ENCODE peak calls at places on chromosome 18, in five cellular contexts. One of them, this sample, is unnamed.

GRCh38 chr18:63259581-63259830 is 60.1 kb downstream of the BCL2 start:
- DNase-seq in GM12878: no peak
- DNase-seq in K562: no peak
- DNase-seq in H1: no peak
- DNase-seq in GM12891: no peak
- DNase-seq in this sample: no peak

GRCh38 chr18:59395226-59396175 is 36.4 kb upstream of the LMAN1 start:
- DNase-seq in GM12878: no peak
- DNase-seq in K562: no peak
- DNase-seq in H1: no peak
- DNase-seq in GM12891: no peak
- DNase-seq in this sample: no peak

GRCh38 chr18:346607-347006 is 78.8 kb upstream of the THOC1 start:
- DNase-seq in GM12878: no peak
- DNase-seq in K562: no peak
- DNase-seq in H1: no peak
- DNase-seq in GM12891: no peak
- DNase-seq in this sample: no peak

GRCh38 chr18:44802508-44802907 is 121.8 kb downstream of the SETBP1 start:
- DNase-seq in GM12878: no peak
- DNase-seq in K562: no peak
- DNase-seq in H1: no peak
- DNase-seq in GM12891: no peak
- DNase-seq in this sample: no peak

GRCh38 chr18:79442508-79443221 is 46.9 kb downstream of the NFATC1 start:
- DNase-seq in GM12878: no peak
- DNase-seq in K562: no peak
- DNase-seq in H1: no peak
- DNase-seq in GM12891: no peak
- DNase-seq in this sample: no peak

GRCh38 chr18:59748628-59749360 is 51.6 kb upstream of the CCBE1 start:
- DNase-seq in GM12878: no peak
- DNase-seq in K562: no peak
- DNase-seq in H1: no peak
- DNase-seq in GM12891: no peak
- DNase-seq in this sample: no peak

GRCh38 chr18:51151568-51152511 is 45.6 kb downstream of the MEX3C start:
- DNase-seq in GM12878: no peak
- DNase-seq in K562: no peak
- DNase-seq in H1: no peak
- DNase-seq in GM12891: no peak
- DNase-seq in this sample: no peak

GRCh38 chr18:9732031-9732430 is 23.9 kb downstream of the RAB31 start:
- DNase-seq in GM12878: no peak
- DNase-seq in K562: no peak
- DNase-seq in H1: no peak
- DNase-seq in GM12891: no peak
- DNase-seq in this sample: no peak

GRCh38 chr18:22332590-22332989 is 85.1 kb downstream of the CTAGE1 start:
- DNase-seq in GM12878: no peak
- DNase-seq in K562: peak
- DNase-seq in H1: peak
- DNase-seq in GM12891: no peak
- DNase-seq in this sample: no peak

GRCh38 chr18:32093523-32093922 is 1.8 kb downstream of the RNF138 start:
- DNase-seq in GM12878: no peak
- DNase-seq in K562: peak
- DNase-seq in H1: no peak
- DNase-seq in GM12891: no peak
- DNase-seq in this sample: peak

GRCh38 chr18:31247574-31248199 is 70.3 kb upstream of the DSG1 start:
- DNase-seq in GM12878: no peak
- DNase-seq in K562: no peak
- DNase-seq in H1: no peak
- DNase-seq in GM12891: no peak
- DNase-seq in this sample: no peak

GRCh38 chr18:79068299-79068945 is 772 bp upstream of the ATP9B start:
- DNase-seq in GM12878: peak
- DNase-seq in K562: no peak
- DNase-seq in H1: no peak
- DNase-seq in GM12891: no peak
- DNase-seq in this sample: no peak

GRCh38 chr18:11850821-11851155 is 425 bp upstream of the CHMP1B start:
- DNase-seq in GM12878: no peak
- DNase-seq in K562: no peak
- DNase-seq in H1: no peak
- DNase-seq in GM12891: no peak
- DNase-seq in this sample: no peak

GRCh38 chr18:79570266-79571201 is 109.1 kb upstream of the CTDP1 start:
- DNase-seq in GM12878: no peak
- DNase-seq in K562: no peak
- DNase-seq in H1: peak
- DNase-seq in GM12891: no peak
- DNase-seq in this sample: no peak

GRCh38 chr18:11518788-11519685 is 90.4 kb upstream of the SLC35G4 start:
- DNase-seq in GM12878: no peak
- DNase-seq in K562: peak
- DNase-seq in H1: peak
- DNase-seq in GM12891: peak
- DNase-seq in this sample: peak

GRCh38 chr18:12890500-12890899 is 6.5 kb upstream of the PTPN2 start:
- DNase-seq in GM12878: no peak
- DNase-seq in K562: peak
- DNase-seq in H1: no peak
- DNase-seq in GM12891: no peak
- DNase-seq in this sample: no peak

GRCh38 chr18:21267370-21267769 is 25.3 kb downstream of the GREB1L start:
- DNase-seq in GM12878: no peak
- DNase-seq in K562: no peak
- DNase-seq in H1: no peak
- DNase-seq in GM12891: no peak
- DNase-seq in this sample: no peak

GRCh38 chr18:39366086-39366485 is 1800.5 kb upstream of the CELF4 start:
- DNase-seq in GM12878: no peak
- DNase-seq in K562: no peak
- DNase-seq in H1: no peak
- DNase-seq in GM12891: no peak
- DNase-seq in this sample: no peak

GRCh38 chr18:43661570-43661969 is 384.3 kb upstream of the SYT4 start:
- DNase-seq in GM12878: peak
- DNase-seq in K562: no peak
- DNase-seq in H1: peak
- DNase-seq in GM12891: no peak
- DNase-seq in this sample: no peak

GRCh38 chr18:5630057-5630765 is 86.4 kb upstream of the EPB41L3 start:
- DNase-seq in GM12878: no peak
- DNase-seq in K562: peak
- DNase-seq in H1: peak
- DNase-seq in GM12891: peak
- DNase-seq in this sample: peak

GRCh38 chr18:67916142-67916541 is 399.6 kb upstream of the DSEL start:
- DNase-seq in GM12878: no peak
- DNase-seq in K562: no peak
- DNase-seq in H1: no peak
- DNase-seq in GM12891: no peak
- DNase-seq in this sample: no peak

GRCh38 chr18:45666520-45666919 is 51.2 kb downstream of the SLC14A2 start:
- DNase-seq in GM12878: no peak
- DNase-seq in K562: no peak
- DNase-seq in H1: no peak
- DNase-seq in GM12891: no peak
- DNase-seq in this sample: no peak

GRCh38 chr18:50590625-50591024 is 30.7 kb downstream of the MAPK4 start:
- DNase-seq in GM12878: no peak
- DNase-seq in K562: no peak
- DNase-seq in H1: no peak
- DNase-seq in GM12891: no peak
- DNase-seq in this sample: no peak

GRCh38 chr18:56302161-56302560 is 336.2 kb downstream of the TXNL1 start:
- DNase-seq in GM12878: no peak
- DNase-seq in K562: peak
- DNase-seq in H1: no peak
- DNase-seq in GM12891: no peak
- DNase-seq in this sample: no peak

GRCh38 chr18:48750485-48751175 is 200.1 kb downstream of the SMAD7 start:
- DNase-seq in GM12878: no peak
- DNase-seq in K562: no peak
- DNase-seq in H1: no peak
- DNase-seq in GM12891: no peak
- DNase-seq in this sample: no peak
- TF ChIP-seq POLR2A in GM12878: no peak
- TF ChIP-seq POLR2A in K562: no peak
- TF ChIP-seq POLR2A in H1: no peak
- TF ChIP-seq POLR2A in GM12891: no peak
- TF ChIP-seq POLR2A in this sample: no peak

GRCh38 chr18:35376742-35377695 is at the start of gene ZNF396:
- DNase-seq in GM12878: no peak
- DNase-seq in K562: peak
- DNase-seq in H1: peak
- DNase-seq in GM12891: peak
- DNase-seq in this sample: peak
- TF ChIP-seq POLR2AphosphoS5 in GM12878: no peak
- TF ChIP-seq POLR2AphosphoS5 in K562: no peak
- TF ChIP-seq POLR2AphosphoS5 in H1: no peak
- TF ChIP-seq POLR2AphosphoS5 in GM12891: no peak
- TF ChIP-seq POLR2AphosphoS5 in this sample: no peak

DNA sequence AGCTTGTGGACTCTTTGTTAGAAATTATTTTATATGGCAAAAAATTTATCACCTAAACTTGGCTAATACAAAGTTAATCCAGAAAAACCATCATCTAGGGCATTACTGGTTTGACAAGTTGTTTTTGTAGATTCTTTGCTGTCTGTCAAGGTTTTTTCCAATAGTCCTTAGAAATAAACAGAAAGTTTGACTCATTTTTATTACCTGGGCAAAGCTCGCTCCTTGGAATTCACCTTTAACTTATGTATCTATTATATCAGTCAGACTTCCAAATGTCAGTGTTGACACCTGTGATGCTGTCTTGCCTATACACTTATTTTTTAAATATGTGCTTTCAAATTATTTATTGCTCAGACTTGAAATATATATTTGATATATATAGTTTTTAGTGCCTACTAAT is 21.7 kb downstream of the LAMA3 start:
- DNase-seq in GM12878: no peak
- DNase-seq in K562: no peak
- DNase-seq in H1: no peak
- DNase-seq in GM12891: no peak
- DNase-seq in this sample: no peak
- TF ChIP-seq TAF1 in GM12878: no peak
- TF ChIP-seq TAF1 in K562: no peak
- TF ChIP-seq TAF1 in H1: no peak
- TF ChIP-seq TAF1 in GM12891: no peak
- TF ChIP-seq TAF1 in this sample: no peak

GRCh38 chr18:8730080-8730827 is 24.9 kb downstream of the MTCL1 start:
- DNase-seq in GM12878: no peak
- DNase-seq in K562: peak
- DNase-seq in H1: no peak
- DNase-seq in GM12891: no peak
- DNase-seq in this sample: no peak
- TF ChIP-seq POLR2A in GM12878: no peak
- TF ChIP-seq POLR2A in K562: no peak
- TF ChIP-seq POLR2A in H1: no peak
- TF ChIP-seq POLR2A in GM12891: no peak
- TF ChIP-seq POLR2A in this sample: no peak

DNA sequence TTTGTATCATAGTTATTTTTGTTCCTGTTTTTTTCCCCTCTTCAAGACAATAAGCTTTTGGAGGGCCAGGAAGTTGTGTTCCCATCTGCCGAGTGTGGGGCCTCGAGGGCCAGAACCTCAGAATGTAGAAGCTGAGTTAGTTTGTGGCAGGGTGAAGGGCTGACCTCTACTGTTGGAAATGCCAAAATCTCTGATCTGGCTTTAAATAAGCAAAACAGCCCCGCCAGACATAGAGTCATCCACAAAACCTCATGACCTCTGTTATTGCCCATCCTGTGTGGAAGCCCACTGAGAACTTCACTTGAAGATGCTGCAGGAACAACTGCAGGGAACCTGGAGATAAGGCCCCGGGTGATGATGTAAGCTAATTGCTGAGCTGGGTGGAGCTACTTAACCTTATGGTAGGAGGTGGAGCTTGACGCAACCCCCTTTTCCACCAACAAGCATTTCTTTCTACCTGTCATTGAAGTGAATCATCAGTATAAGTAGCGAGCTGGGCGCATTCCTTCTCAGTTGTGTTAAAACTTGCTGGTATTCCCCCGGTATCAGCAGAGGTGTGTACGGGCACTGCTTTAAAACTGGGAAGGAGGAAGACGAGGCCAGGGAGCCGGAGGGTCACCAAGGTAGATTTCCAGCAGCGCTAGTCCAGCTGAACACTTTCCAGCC is 177.2 kb downstream of the NEDD4L start:
- DNase-seq in GM12878: no peak
- DNase-seq in K562: peak
- DNase-seq in H1: peak
- DNase-seq in GM12891: no peak
- DNase-seq in this sample: no peak
- TF ChIP-seq POLR2AphosphoS5 in GM12878: no peak
- TF ChIP-seq POLR2AphosphoS5 in K562: peak
- TF ChIP-seq POLR2AphosphoS5 in H1: no peak
- TF ChIP-seq POLR2AphosphoS5 in GM12891: no peak
- TF ChIP-seq POLR2AphosphoS5 in this sample: peak